ENCODE peak calls at places on chromosomes 2 and 18, in six cellular contexts. One of them, this sample, is unnamed.

GRCh38 chr18:55018602-55019001 is 59.3 kb upstream of the CCDC68 start:
- DNase-seq in dorsolateral prefrontal cortex: no peak
- DNase-seq in pancreas: no peak
- DNase-seq in fibroblast of pulmonary artery: peak; percentile 83
- DNase-seq in epithelial cell of esophagus: peak; percentile 42
- DNase-seq in cardiac fibroblast: peak; percentile 83
- DNase-seq in this sample: peak; percentile 33

GRCh38 chr2:69701100-69701945 is 40.6 kb upstream of the ANXA4 start:
- DNase-seq in dorsolateral prefrontal cortex: no peak
- DNase-seq in pancreas: no peak
- DNase-seq in fibroblast of pulmonary artery: no peak
- DNase-seq in epithelial cell of esophagus: peak; percentile 69
- DNase-seq in cardiac fibroblast: peak; percentile 43
- DNase-seq in this sample: no peak

GRCh38 chr2:112033600-112033999 is 21.5 kb upstream of the TMEM87B start:
- DNase-seq in dorsolateral prefrontal cortex: no peak
- DNase-seq in pancreas: no peak
- DNase-seq in fibroblast of pulmonary artery: peak; percentile 82
- DNase-seq in epithelial cell of esophagus: peak; percentile 70
- DNase-seq in cardiac fibroblast: peak; percentile 65
- DNase-seq in this sample: no peak

GRCh38 chr2:80858955-80859354 is 554.4 kb upstream of the LRRTM1 start:
- DNase-seq in dorsolateral prefrontal cortex: no peak
- DNase-seq in pancreas: no peak
- DNase-seq in fibroblast of pulmonary artery: peak; percentile 1
- DNase-seq in epithelial cell of esophagus: no peak
- DNase-seq in cardiac fibroblast: peak; percentile 0
- DNase-seq in this sample: no peak

GRCh38 chr18:77101410-77102245 is 31.0 kb downstream of the MBP start:
- DNase-seq in dorsolateral prefrontal cortex: no peak
- DNase-seq in pancreas: no peak
- DNase-seq in fibroblast of pulmonary artery: peak; percentile 97
- DNase-seq in epithelial cell of esophagus: peak; percentile 98
- DNase-seq in cardiac fibroblast: peak; percentile 99
- DNase-seq in this sample: peak; percentile 89

GRCh38 chr18:35163736-35164532 is 76.9 kb upstream of the ZNF397 start:
- DNase-seq in dorsolateral prefrontal cortex: no peak
- DNase-seq in pancreas: no peak
- DNase-seq in fibroblast of pulmonary artery: no peak
- DNase-seq in epithelial cell of esophagus: no peak
- DNase-seq in cardiac fibroblast: no peak
- DNase-seq in this sample: no peak

GRCh38 chr18:75827781-75828274 is 400.3 kb upstream of the SMIM21 start:
- DNase-seq in dorsolateral prefrontal cortex: no peak
- DNase-seq in pancreas: no peak
- DNase-seq in fibroblast of pulmonary artery: no peak
- DNase-seq in epithelial cell of esophagus: no peak
- DNase-seq in cardiac fibroblast: no peak
- DNase-seq in this sample: no peak

GRCh38 chr18:79510731-79511141 is 115.0 kb downstream of the NFATC1 start:
- DNase-seq in dorsolateral prefrontal cortex: no peak
- DNase-seq in pancreas: no peak
- DNase-seq in fibroblast of pulmonary artery: no peak
- DNase-seq in epithelial cell of esophagus: no peak
- DNase-seq in cardiac fibroblast: no peak
- DNase-seq in this sample: no peak

GRCh38 chr2:84539729-84540128 is 23.4 kb downstream of the DNAH6 start:
- DNase-seq in dorsolateral prefrontal cortex: no peak
- DNase-seq in pancreas: no peak
- DNase-seq in fibroblast of pulmonary artery: no peak
- DNase-seq in epithelial cell of esophagus: no peak
- DNase-seq in cardiac fibroblast: no peak
- DNase-seq in this sample: no peak

GRCh38 chr2:222318026-222318711 is 19.4 kb upstream of the PAX3 start:
- DNase-seq in dorsolateral prefrontal cortex: peak; percentile 34
- DNase-seq in pancreas: peak; percentile 40
- DNase-seq in fibroblast of pulmonary artery: peak; percentile 82
- DNase-seq in epithelial cell of esophagus: peak; percentile 84
- DNase-seq in cardiac fibroblast: peak; percentile 76
- DNase-seq in this sample: peak; percentile 26

GRCh38 chr2:383173-383572 is 95.3 kb upstream of the ALKAL2 start:
- DNase-seq in dorsolateral prefrontal cortex: peak; percentile 34
- DNase-seq in pancreas: no peak
- DNase-seq in fibroblast of pulmonary artery: no peak
- DNase-seq in epithelial cell of esophagus: no peak
- DNase-seq in cardiac fibroblast: no peak
- DNase-seq in this sample: no peak

GRCh38 chr2:20219763-20220380 is 5.1 kb downstream of the SDC1 start:
- DNase-seq in dorsolateral prefrontal cortex: no peak
- DNase-seq in pancreas: no peak
- DNase-seq in fibroblast of pulmonary artery: no peak
- DNase-seq in epithelial cell of esophagus: peak; percentile 1
- DNase-seq in cardiac fibroblast: no peak
- DNase-seq in this sample: no peak

GRCh38 chr2:106107509-106108131 is 86.5 kb downstream of the UXS1 start:
- DNase-seq in dorsolateral prefrontal cortex: no peak
- DNase-seq in pancreas: no peak
- DNase-seq in fibroblast of pulmonary artery: peak; percentile 31
- DNase-seq in epithelial cell of esophagus: peak; percentile 68
- DNase-seq in cardiac fibroblast: peak; percentile 72
- DNase-seq in this sample: no peak

GRCh38 chr2:168601739-168602138 is 145.7 kb downstream of the CERS6 start:
- DNase-seq in dorsolateral prefrontal cortex: no peak
- DNase-seq in pancreas: no peak
- DNase-seq in fibroblast of pulmonary artery: no peak
- DNase-seq in epithelial cell of esophagus: no peak
- DNase-seq in cardiac fibroblast: no peak
- DNase-seq in this sample: no peak

GRCh38 chr2:63029058-63029457 is 21.6 kb upstream of the OTX1 start:
- DNase-seq in dorsolateral prefrontal cortex: no peak
- DNase-seq in pancreas: no peak
- DNase-seq in fibroblast of pulmonary artery: no peak
- DNase-seq in epithelial cell of esophagus: peak; percentile 46
- DNase-seq in cardiac fibroblast: peak; percentile 58
- DNase-seq in this sample: no peak

GRCh38 chr2:169476459-169476858 is 2.8 kb upstream of the BBS5 start:
- DNase-seq in dorsolateral prefrontal cortex: no peak
- DNase-seq in pancreas: no peak
- DNase-seq in fibroblast of pulmonary artery: peak; percentile 16
- DNase-seq in epithelial cell of esophagus: peak; percentile 85
- DNase-seq in cardiac fibroblast: peak; percentile 28
- DNase-seq in this sample: peak; percentile 39

GRCh38 chr18:6044319-6044718 is 149.0 kb upstream of the TMEM200C start:
- DNase-seq in dorsolateral prefrontal cortex: no peak
- DNase-seq in pancreas: no peak
- DNase-seq in fibroblast of pulmonary artery: no peak
- DNase-seq in epithelial cell of esophagus: no peak
- DNase-seq in cardiac fibroblast: no peak
- DNase-seq in this sample: no peak

GRCh38 chr18:57970356-57971095 is 73.5 kb upstream of the NEDD4L start:
- DNase-seq in dorsolateral prefrontal cortex: no peak
- DNase-seq in pancreas: no peak
- DNase-seq in fibroblast of pulmonary artery: no peak
- DNase-seq in epithelial cell of esophagus: no peak
- DNase-seq in cardiac fibroblast: no peak
- DNase-seq in this sample: no peak

GRCh38 chr2:192194065-192194865 is 468 bp downstream of the TMEFF2 start:
- DNase-seq in dorsolateral prefrontal cortex: peak; percentile 66
- DNase-seq in pancreas: peak; percentile 11
- DNase-seq in fibroblast of pulmonary artery: no peak
- DNase-seq in epithelial cell of esophagus: peak; percentile 15
- DNase-seq in cardiac fibroblast: peak; percentile 27
- DNase-seq in this sample: no peak

GRCh38 chr18:45173327-45173726 is 441.9 kb upstream of the SLC14A2 start:
- DNase-seq in dorsolateral prefrontal cortex: no peak
- DNase-seq in pancreas: no peak
- DNase-seq in fibroblast of pulmonary artery: no peak
- DNase-seq in epithelial cell of esophagus: no peak
- DNase-seq in cardiac fibroblast: no peak
- DNase-seq in this sample: no peak

GRCh38 chr2:182650704-182651103 is 65.4 kb upstream of the DNAJC10 start:
- DNase-seq in dorsolateral prefrontal cortex: no peak
- DNase-seq in pancreas: no peak
- DNase-seq in fibroblast of pulmonary artery: peak; percentile 87
- DNase-seq in epithelial cell of esophagus: peak; percentile 58
- DNase-seq in cardiac fibroblast: peak; percentile 80
- DNase-seq in this sample: no peak

GRCh38 chr2:46707909-46708308 is 207.7 kb downstream of the MCFD2 start:
- DNase-seq in dorsolateral prefrontal cortex: no peak
- DNase-seq in pancreas: no peak
- DNase-seq in fibroblast of pulmonary artery: no peak
- DNase-seq in epithelial cell of esophagus: no peak
- DNase-seq in cardiac fibroblast: no peak
- DNase-seq in this sample: no peak

GRCh38 chr2:46708492-46708891 is 207.1 kb downstream of the MCFD2 start:
- DNase-seq in dorsolateral prefrontal cortex: no peak
- DNase-seq in pancreas: no peak
- DNase-seq in fibroblast of pulmonary artery: no peak
- DNase-seq in epithelial cell of esophagus: no peak
- DNase-seq in cardiac fibroblast: no peak
- DNase-seq in this sample: no peak

GRCh38 chr2:46705663-46706062 is 209.9 kb downstream of the MCFD2 start:
- DNase-seq in dorsolateral prefrontal cortex: no peak
- DNase-seq in pancreas: no peak
- DNase-seq in fibroblast of pulmonary artery: no peak
- DNase-seq in epithelial cell of esophagus: no peak
- DNase-seq in cardiac fibroblast: no peak
- DNase-seq in this sample: no peak

GRCh38 chr2:46704593-46704992 is 211.0 kb downstream of the MCFD2 start:
- DNase-seq in dorsolateral prefrontal cortex: no peak
- DNase-seq in pancreas: no peak
- DNase-seq in fibroblast of pulmonary artery: no peak
- DNase-seq in epithelial cell of esophagus: no peak
- DNase-seq in cardiac fibroblast: no peak
- DNase-seq in this sample: no peak

DNA sequence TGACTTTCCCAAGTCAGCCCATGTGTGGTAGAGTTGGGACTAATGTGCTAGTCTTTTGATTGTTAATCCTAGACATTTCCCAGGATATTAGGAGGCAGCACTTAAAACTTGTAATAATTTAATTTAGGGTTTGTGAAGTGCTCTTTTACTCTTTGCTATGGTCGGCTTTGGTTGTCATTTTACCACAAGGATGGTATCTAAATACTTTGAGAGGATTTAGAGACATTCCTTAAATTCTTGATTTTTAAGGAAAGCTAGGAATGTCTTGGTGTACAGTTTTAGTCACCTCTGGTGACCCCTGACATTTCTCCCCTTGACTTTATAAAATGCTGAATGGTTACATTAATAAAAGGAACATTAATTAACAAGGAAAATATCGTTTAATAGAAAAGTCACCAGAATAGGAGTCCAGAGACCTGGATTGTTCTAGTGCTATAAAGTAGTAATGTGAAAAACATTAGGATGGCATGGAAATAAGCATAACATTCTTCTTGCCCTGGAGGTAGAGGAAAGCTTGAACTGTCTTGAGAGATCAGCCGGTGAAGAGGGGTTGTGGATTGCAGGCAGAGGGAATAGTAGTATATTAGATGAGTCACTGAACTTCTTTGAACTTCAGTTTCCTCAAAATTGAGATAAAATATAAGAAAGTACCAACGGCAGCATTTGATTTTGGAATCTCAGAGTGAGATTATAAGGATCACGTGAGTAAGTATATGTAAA is 209.2 kb downstream of the MCFD2 start:
- DNase-seq in dorsolateral prefrontal cortex: no peak
- DNase-seq in pancreas: no peak
- DNase-seq in fibroblast of pulmonary artery: no peak
- DNase-seq in epithelial cell of esophagus: no peak
- DNase-seq in cardiac fibroblast: peak; percentile 39
- DNase-seq in this sample: no peak
- H3K4me3 ChIP-seq in dorsolateral prefrontal cortex: no peak overlapping the region
- H3K4me3 ChIP-seq in pancreas: no peak overlapping the region
- H3K4me3 ChIP-seq in fibroblast of pulmonary artery: no peak overlapping the region
- H3K4me3 ChIP-seq in epithelial cell of esophagus: no peak overlapping the region
- H3K4me3 ChIP-seq in cardiac fibroblast: no peak overlapping the region
- H3K4me3 ChIP-seq in this sample: no peak overlapping the region

GRCh38 chr2:85872536-85873161 is 16.1 kb downstream of the ST3GAL5 start:
- DNase-seq in dorsolateral prefrontal cortex: no peak
- DNase-seq in pancreas: no peak
- DNase-seq in fibroblast of pulmonary artery: no peak
- DNase-seq in epithelial cell of esophagus: no peak
- DNase-seq in cardiac fibroblast: no peak
- DNase-seq in this sample: no peak

GRCh38 chr2:85875613-85876012 is 13.2 kb downstream of the ST3GAL5 start:
- DNase-seq in dorsolateral prefrontal cortex: no peak
- DNase-seq in pancreas: no peak
- DNase-seq in fibroblast of pulmonary artery: no peak
- DNase-seq in epithelial cell of esophagus: no peak
- DNase-seq in cardiac fibroblast: no peak
- DNase-seq in this sample: no peak

GRCh38 chr2:85868837-85869236 is 20.0 kb downstream of the ST3GAL5 start:
- DNase-seq in dorsolateral prefrontal cortex: no peak
- DNase-seq in pancreas: no peak
- DNase-seq in fibroblast of pulmonary artery: no peak
- DNase-seq in epithelial cell of esophagus: no peak
- DNase-seq in cardiac fibroblast: no peak
- DNase-seq in this sample: no peak

GRCh38 chr2:85871494-85872164 is 17.2 kb downstream of the ST3GAL5 start:
- DNase-seq in dorsolateral prefrontal cortex: no peak
- DNase-seq in pancreas: peak; percentile 34
- DNase-seq in fibroblast of pulmonary artery: no peak
- DNase-seq in epithelial cell of esophagus: no peak
- DNase-seq in cardiac fibroblast: no peak
- DNase-seq in this sample: no peak

DNA sequence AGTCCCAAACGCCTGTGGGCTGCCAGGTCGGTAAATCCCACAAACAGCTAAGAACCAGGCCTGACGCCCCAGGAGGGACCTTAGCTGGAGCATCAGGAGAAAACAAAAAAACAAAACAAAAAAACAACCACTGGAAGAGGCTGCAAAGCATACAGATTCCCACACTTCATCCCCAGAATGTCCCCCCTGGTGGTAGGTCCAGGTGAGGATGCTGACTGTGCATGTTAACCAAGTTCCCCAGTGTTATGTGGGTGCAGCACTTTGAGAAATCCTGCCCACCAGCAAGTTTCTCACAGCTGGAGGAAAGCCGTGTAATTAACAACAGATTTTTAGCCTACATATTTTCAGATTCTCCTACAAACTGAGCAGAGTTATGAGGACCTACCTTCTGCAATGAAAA is 15.1 kb downstream of the ST3GAL5 start:
- DNase-seq in dorsolateral prefrontal cortex: no peak
- DNase-seq in pancreas: no peak
- DNase-seq in fibroblast of pulmonary artery: no peak
- DNase-seq in epithelial cell of esophagus: no peak
- DNase-seq in cardiac fibroblast: no peak
- DNase-seq in this sample: no peak
- TF ChIP-seq CTCF in dorsolateral prefrontal cortex: no peak
- TF ChIP-seq CTCF in pancreas: no peak
- TF ChIP-seq CTCF in fibroblast of pulmonary artery: peak; percentile 36
- TF ChIP-seq CTCF in epithelial cell of esophagus: peak; percentile 7
- TF ChIP-seq CTCF in cardiac fibroblast: peak; percentile 29
- TF ChIP-seq CTCF in this sample: peak; percentile 42

GRCh38 chr2:38474058-38474457 is 97.0 kb upstream of the ATL2 start:
- DNase-seq in dorsolateral prefrontal cortex: no peak
- DNase-seq in pancreas: no peak
- DNase-seq in fibroblast of pulmonary artery: peak; percentile 56
- DNase-seq in epithelial cell of esophagus: no peak
- DNase-seq in cardiac fibroblast: peak; percentile 55
- DNase-seq in this sample: no peak
- H3K4me3 ChIP-seq in dorsolateral prefrontal cortex: no peak overlapping the region
- H3K4me3 ChIP-seq in pancreas: no peak overlapping the region
- H3K4me3 ChIP-seq in fibroblast of pulmonary artery: no peak overlapping the region
- H3K4me3 ChIP-seq in epithelial cell of esophagus: no peak overlapping the region
- H3K4me3 ChIP-seq in cardiac fibroblast: no peak overlapping the region
- H3K4me3 ChIP-seq in this sample: no peak overlapping the region

GRCh38 chr2:164655750-164656149 is 34.5 kb upstream of the GRB14 start:
- DNase-seq in dorsolateral prefrontal cortex: no peak
- DNase-seq in pancreas: no peak
- DNase-seq in fibroblast of pulmonary artery: peak; percentile 50
- DNase-seq in epithelial cell of esophagus: peak; percentile 10
- DNase-seq in cardiac fibroblast: peak; percentile 63
- DNase-seq in this sample: no peak
- TF ChIP-seq CTCF in dorsolateral prefrontal cortex: no peak
- TF ChIP-seq CTCF in pancreas: no peak
- TF ChIP-seq CTCF in fibroblast of pulmonary artery: peak; percentile 19
- TF ChIP-seq CTCF in epithelial cell of esophagus: no peak
- TF ChIP-seq CTCF in cardiac fibroblast: no peak
- TF ChIP-seq CTCF in this sample: no peak

This sample was measured in retinal pigment epithelial cell.